ENCODE peak calls at places on chromosomes 3 and 15, in five cellular contexts. One of them, this sample, is unnamed.

GRCh38 chr15:101010781-101011180 is 91.6 kb downstream of the LRRK1 start:
- DNase-seq in K562: no peak
- DNase-seq in GM12878: no peak
- DNase-seq in HepG2: no peak
- DNase-seq in GM12891: no peak
- DNase-seq in this sample: no peak

GRCh38 chr3:18494251-18494650 is 69.1 kb upstream of the SATB1 start:
- DNase-seq in K562: no peak
- DNase-seq in GM12878: no peak
- DNase-seq in HepG2: no peak
- DNase-seq in GM12891: no peak
- DNase-seq in this sample: no peak

GRCh38 chr15:79539426-79539825 is 107.3 kb downstream of the MINAR1 start:
- DNase-seq in K562: no peak
- DNase-seq in GM12878: no peak
- DNase-seq in HepG2: no peak
- DNase-seq in GM12891: no peak
- DNase-seq in this sample: no peak

GRCh38 chr3:15953841-15954240 is 156.1 kb upstream of the ANKRD28 start:
- DNase-seq in K562: peak
- DNase-seq in GM12878: no peak
- DNase-seq in HepG2: no peak
- DNase-seq in GM12891: peak
- DNase-seq in this sample: no peak

GRCh38 chr15:70096215-70096974 is 1.3 kb downstream of the TLE3 start:
- DNase-seq in K562: peak
- DNase-seq in GM12878: no peak
- DNase-seq in HepG2: no peak
- DNase-seq in GM12891: no peak
- DNase-seq in this sample: no peak

GRCh38 chr3:60542981-60543380 is 708.3 kb downstream of the FHIT start:
- DNase-seq in K562: no peak
- DNase-seq in GM12878: no peak
- DNase-seq in HepG2: no peak
- DNase-seq in GM12891: no peak
- DNase-seq in this sample: no peak

GRCh38 chr3:12868039-12869024 is 27.0 kb upstream of the RPL32 start:
- DNase-seq in K562: peak
- DNase-seq in GM12878: no peak
- DNase-seq in HepG2: peak
- DNase-seq in GM12891: peak
- DNase-seq in this sample: peak

GRCh38 chr3:136353461-136353860 is 103.3 kb downstream of the PCCB start:
- DNase-seq in K562: no peak
- DNase-seq in GM12878: peak
- DNase-seq in HepG2: no peak
- DNase-seq in GM12891: no peak
- DNase-seq in this sample: no peak

GRCh38 chr3:39124876-39125836 is 17.7 kb downstream of the TTC21A start:
- DNase-seq in K562: no peak
- DNase-seq in GM12878: no peak
- DNase-seq in HepG2: peak
- DNase-seq in GM12891: no peak
- DNase-seq in this sample: no peak

GRCh38 chr3:141063831-141064230 is 12.7 kb downstream of the SPSB4 start:
- DNase-seq in K562: no peak
- DNase-seq in GM12878: no peak
- DNase-seq in HepG2: no peak
- DNase-seq in GM12891: no peak
- DNase-seq in this sample: no peak

GRCh38 chr15:68677996-68678395 is 99.2 kb downstream of the CORO2B start:
- DNase-seq in K562: no peak
- DNase-seq in GM12878: no peak
- DNase-seq in HepG2: no peak
- DNase-seq in GM12891: no peak
- DNase-seq in this sample: no peak

GRCh38 chr3:145902166-145902565 is 258.8 kb downstream of the PLOD2 start:
- DNase-seq in K562: no peak
- DNase-seq in GM12878: no peak
- DNase-seq in HepG2: no peak
- DNase-seq in GM12891: no peak
- DNase-seq in this sample: no peak

GRCh38 chr3:112471926-112472325 is 27.3 kb downstream of the BTLA start:
- DNase-seq in K562: no peak
- DNase-seq in GM12878: no peak
- DNase-seq in HepG2: no peak
- DNase-seq in GM12891: no peak
- DNase-seq in this sample: no peak

GRCh38 chr3:184345678-184346144 is 8.3 kb downstream of the FAM131A start:
- DNase-seq in K562: peak
- DNase-seq in GM12878: no peak
- DNase-seq in HepG2: peak
- DNase-seq in GM12891: peak
- DNase-seq in this sample: peak

GRCh38 chr3:178646205-178646604 is 110.0 kb downstream of the KCNMB2 start:
- DNase-seq in K562: no peak
- DNase-seq in GM12878: no peak
- DNase-seq in HepG2: no peak
- DNase-seq in GM12891: no peak
- DNase-seq in this sample: no peak

GRCh38 chr3:41364736-41365135 is 165.4 kb downstream of the CTNNB1 start:
- DNase-seq in K562: no peak
- DNase-seq in GM12878: no peak
- DNase-seq in HepG2: no peak
- DNase-seq in GM12891: no peak
- DNase-seq in this sample: no peak

GRCh38 chr3:178551916-178552321 is 15.7 kb downstream of the KCNMB2 start:
- DNase-seq in K562: no peak
- DNase-seq in GM12878: no peak
- DNase-seq in HepG2: no peak
- DNase-seq in GM12891: no peak
- DNase-seq in this sample: no peak

GRCh38 chr15:22262613-22263020 is 182.3 kb downstream of the OR4M2 start:
- DNase-seq in K562: no peak
- DNase-seq in GM12878: no peak
- DNase-seq in HepG2: no peak
- DNase-seq in GM12891: no peak
- DNase-seq in this sample: no peak

GRCh38 chr15:80606571-80606970 is 88.5 kb upstream of the ABHD17C start:
- DNase-seq in K562: no peak
- DNase-seq in GM12878: no peak
- DNase-seq in HepG2: no peak
- DNase-seq in GM12891: no peak
- DNase-seq in this sample: no peak

GRCh38 chr3:99901200-99901926 is 83.7 kb downstream of the CMSS1 start:
- DNase-seq in K562: no peak
- DNase-seq in GM12878: peak
- DNase-seq in HepG2: peak
- DNase-seq in GM12891: no peak
- DNase-seq in this sample: no peak

GRCh38 chr3:143331336-143331735 is 211.8 kb downstream of the CHST2 start:
- DNase-seq in K562: no peak
- DNase-seq in GM12878: no peak
- DNase-seq in HepG2: no peak
- DNase-seq in GM12891: no peak
- DNase-seq in this sample: no peak

GRCh38 chr3:122993573-122993972 is 34.0 kb downstream of the SEMA5B start:
- DNase-seq in K562: no peak
- DNase-seq in GM12878: no peak
- DNase-seq in HepG2: no peak
- DNase-seq in GM12891: no peak
- DNase-seq in this sample: no peak

GRCh38 chr3:113623324-113623723 is 73.1 kb downstream of the USF3 start:
- DNase-seq in K562: no peak
- DNase-seq in GM12878: no peak
- DNase-seq in HepG2: no peak
- DNase-seq in GM12891: no peak
- DNase-seq in this sample: no peak

GRCh38 chr3:23580337-23580736 is 225.4 kb upstream of the UBE2E1 start:
- DNase-seq in K562: no peak
- DNase-seq in GM12878: no peak
- DNase-seq in HepG2: no peak
- DNase-seq in GM12891: no peak
- DNase-seq in this sample: no peak

GRCh38 chr3:184449161-184449515 is 69.3 kb downstream of the CHRD start:
- DNase-seq in K562: no peak
- DNase-seq in GM12878: no peak
- DNase-seq in HepG2: no peak
- DNase-seq in GM12891: no peak
- DNase-seq in this sample: no peak

GRCh38 chr3:57091471-57091870 is 31.0 kb downstream of the SPATA12 start:
- DNase-seq in K562: no peak
- DNase-seq in GM12878: no peak
- DNase-seq in HepG2: no peak
- DNase-seq in GM12891: no peak
- DNase-seq in this sample: no peak

GRCh38 chr3:105678017-105678416 is 190.8 kb downstream of the CBLB start:
- DNase-seq in K562: no peak
- DNase-seq in GM12878: no peak
- DNase-seq in HepG2: no peak
- DNase-seq in GM12891: no peak
- DNase-seq in this sample: no peak

GRCh38 chr3:123122525-123123315 is 55.9 kb downstream of the PDIA5 start:
- DNase-seq in K562: no peak
- DNase-seq in GM12878: no peak
- DNase-seq in HepG2: peak
- DNase-seq in GM12891: no peak
- DNase-seq in this sample: no peak

GRCh38 chr3:51718547-51719412 is 11.9 kb downstream of the GRM2 start:
- DNase-seq in K562: peak
- DNase-seq in GM12878: peak
- DNase-seq in HepG2: peak
- DNase-seq in GM12891: peak
- DNase-seq in this sample: peak
- TF ChIP-seq POLR2AphosphoS5 in K562: no peak
- TF ChIP-seq POLR2AphosphoS5 in GM12878: no peak
- TF ChIP-seq POLR2AphosphoS5 in HepG2: no peak
- TF ChIP-seq POLR2AphosphoS5 in GM12891: no peak
- TF ChIP-seq POLR2AphosphoS5 in this sample: no peak

DNA sequence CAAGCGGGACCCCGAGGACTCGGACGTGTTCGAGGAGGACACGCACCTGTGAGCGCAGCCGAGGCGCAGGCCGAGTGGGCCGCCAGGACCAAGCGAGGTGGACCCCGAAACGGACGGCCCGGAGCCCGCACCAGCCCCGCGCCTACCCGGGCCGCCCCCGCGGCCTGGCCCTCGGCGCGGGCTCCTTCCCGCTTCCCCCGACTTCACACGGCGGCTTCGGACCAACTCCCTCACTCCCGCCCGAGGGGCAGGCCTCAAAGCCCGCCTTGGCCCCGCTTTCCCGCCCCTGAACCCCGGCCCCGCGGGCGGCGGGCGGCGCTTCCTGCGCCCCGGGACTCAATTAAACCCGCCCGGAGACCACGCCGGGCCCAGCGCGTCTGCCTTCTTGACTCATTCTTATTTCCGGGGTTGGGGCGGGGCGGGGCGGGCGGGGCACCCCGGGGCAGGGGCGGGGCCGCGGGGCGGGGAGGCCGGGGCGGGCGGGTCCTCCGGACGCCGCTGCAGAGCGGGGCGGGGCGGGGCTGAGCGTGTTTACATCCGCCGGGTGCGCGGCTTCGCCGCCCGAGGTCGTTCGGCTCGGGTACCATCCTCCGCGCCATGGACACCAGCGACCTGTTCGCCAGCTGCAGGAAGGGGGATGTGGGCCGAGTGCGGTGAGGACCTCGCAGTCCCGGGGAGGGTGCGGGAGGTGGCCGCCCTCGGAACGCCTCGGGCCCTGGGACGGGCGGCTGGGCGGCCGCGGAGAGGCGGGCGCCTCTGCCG is at the start of gene ABTB1:
- DNase-seq in K562: peak
- DNase-seq in GM12878: no peak
- DNase-seq in HepG2: peak
- DNase-seq in GM12891: peak
- DNase-seq in this sample: peak
- TF ChIP-seq TAF1 in K562: peak
- TF ChIP-seq TAF1 in GM12878: peak
- TF ChIP-seq TAF1 in HepG2: peak
- TF ChIP-seq TAF1 in GM12891: peak
- TF ChIP-seq TAF1 in this sample: peak

DNA sequence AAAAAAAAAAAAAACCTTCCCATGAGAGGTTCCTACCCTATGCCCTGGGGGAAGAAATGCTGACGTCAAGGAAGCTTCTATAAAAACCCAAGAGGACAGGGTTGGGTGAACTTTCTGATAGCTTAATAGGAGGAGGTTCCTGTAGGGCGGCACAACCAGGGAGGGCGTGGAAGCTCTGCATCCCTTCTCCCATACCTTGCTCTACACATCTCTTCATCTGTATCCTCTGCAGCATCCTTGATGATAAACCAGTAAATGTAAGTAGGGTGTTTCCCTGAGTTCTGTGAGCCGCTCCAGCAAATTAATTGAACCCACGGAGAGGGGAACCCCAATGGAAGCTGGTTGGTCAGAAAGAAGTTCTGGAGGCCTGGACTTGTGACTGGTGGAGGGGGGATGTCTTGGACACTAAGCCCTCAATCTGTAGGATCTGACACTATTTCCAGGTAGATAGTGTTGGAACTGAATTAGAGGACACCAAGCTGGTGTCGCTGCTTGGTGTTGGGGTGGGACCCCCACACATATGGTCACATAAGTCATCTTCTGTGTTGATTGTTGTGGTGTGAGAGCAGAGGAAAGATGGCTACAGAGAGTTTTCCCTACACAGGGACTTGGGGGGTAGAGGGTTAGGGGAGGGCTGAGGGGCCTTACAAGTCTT is 91.5 kb downstream of the ST6GAL1 start:
- DNase-seq in K562: no peak
- DNase-seq in GM12878: peak
- DNase-seq in HepG2: no peak
- DNase-seq in GM12891: no peak
- DNase-seq in this sample: no peak
- TF ChIP-seq POLR2A in K562: no peak
- TF ChIP-seq POLR2A in GM12878: peak
- TF ChIP-seq POLR2A in HepG2: no peak
- TF ChIP-seq POLR2A in GM12891: peak
- TF ChIP-seq POLR2A in this sample: peak

DNA sequence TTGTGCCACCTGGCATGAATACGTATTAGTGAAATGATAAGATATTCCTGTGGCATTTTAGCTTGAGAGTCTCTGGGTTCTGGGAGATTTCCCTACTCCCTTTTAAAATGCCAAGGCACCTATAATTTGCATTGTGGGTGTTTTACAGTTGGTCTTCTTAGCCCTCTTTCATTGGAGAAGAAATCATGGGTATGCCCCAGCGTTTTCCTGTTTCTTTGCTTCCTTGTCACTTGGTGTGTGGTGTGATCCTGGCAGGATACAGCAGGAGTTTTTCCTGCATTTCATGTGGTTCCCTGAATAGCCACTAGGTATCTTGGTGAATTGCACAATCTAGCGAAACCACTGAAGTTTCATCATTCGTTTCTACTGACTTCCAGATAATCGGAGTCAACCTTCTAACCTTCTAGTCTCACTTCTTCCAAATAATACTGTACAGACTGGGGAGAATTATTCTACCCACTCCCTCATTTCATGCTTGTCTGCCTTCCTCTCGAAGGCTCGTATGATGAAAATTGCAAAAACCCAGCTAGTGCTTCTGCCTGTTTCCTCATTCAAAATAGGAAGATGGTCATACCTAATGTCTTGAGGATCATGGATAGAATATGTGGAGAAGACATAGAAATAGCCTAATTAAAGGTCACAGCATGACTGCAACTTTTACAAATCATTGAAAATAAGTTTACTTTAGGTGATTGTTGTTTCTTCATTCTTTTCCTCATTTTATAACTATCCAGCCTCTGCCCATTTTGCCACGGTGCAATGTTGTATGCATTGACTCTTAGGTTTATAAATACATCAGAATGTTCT is 2.7 kb downstream of the BHLHE40 start:
- DNase-seq in K562: no peak
- DNase-seq in GM12878: no peak
- DNase-seq in HepG2: peak
- DNase-seq in GM12891: no peak
- DNase-seq in this sample: no peak
- TF ChIP-seq POLR2AphosphoS5 in K562: no peak
- TF ChIP-seq POLR2AphosphoS5 in GM12878: peak
- TF ChIP-seq POLR2AphosphoS5 in HepG2: peak
- TF ChIP-seq POLR2AphosphoS5 in GM12891: peak
- TF ChIP-seq POLR2AphosphoS5 in this sample: peak